ENCODE peak calls at places on chromosome 1, in five cellular contexts. C, P, J, Y and H are unnamed samples.
A peak's percentile ranks its signal among the peaks of the same experiment; 100 is the strongest.

GRCh38 chr1:190320952-190321351 is 156.7 kb downstream of the BRINP3 start:
- DNase-seq in Y (no peak), C (no peak), J (no peak), P (no peak), H (no peak)

GRCh38 chr1:11156441-11156840 is 32.7 kb upstream of the ANGPTL7 start:
- DNase-seq in C (no peak), Y (no peak), J (no peak), P (no peak), H (no peak)

GRCh38 chr1:218347316-218347712 is 2.2 kb downstream of the TGFB2 start:
- DNase-seq in C (no peak), P (no peak), J (no peak), Y (no peak), H (no peak)

GRCh38 chr1:39919545-39919944 is 17.8 kb upstream of the MYCL start:
- DNase-seq in Y (no peak), J (peak; percentile 59), P (peak; percentile 45), C (peak; percentile 77), H (peak; percentile 73)

GRCh38 chr1:112706505-112707216 is at the start of gene RHOC:
- DNase-seq in P (peak; percentile 72), C (peak; percentile 80), Y (peak; percentile 41), J (peak; percentile 75), H (peak; percentile 81)

GRCh38 chr1:168572669-168573068 is 3.7 kb upstream of the XCL1 start:
- DNase-seq in P (no peak), C (no peak), J (no peak), Y (no peak), H (no peak)

GRCh38 chr1:235006816-235007215 is 121.8 kb downstream of the TOMM20 start:
- DNase-seq in Y (no peak), P (no peak), C (no peak), J (no peak), H (no peak)

GRCh38 chr1:67647036-67647798 is 37.8 kb upstream of the GADD45A start:
- DNase-seq in Y (no peak), P (no peak), C (no peak), J (peak; percentile 57), H (no peak)

GRCh38 chr1:178189814-178190213 is 95.9 kb downstream of the RASAL2 start:
- DNase-seq in Y (no peak), C (no peak), J (no peak), P (no peak), H (peak; percentile 0)

GRCh38 chr1:109877320-109877771 is 33.3 kb upstream of the CSF1 start:
- DNase-seq in Y (peak; percentile 65), P (peak; percentile 85), C (no peak), J (peak; percentile 63), H (no peak)

DNA sequence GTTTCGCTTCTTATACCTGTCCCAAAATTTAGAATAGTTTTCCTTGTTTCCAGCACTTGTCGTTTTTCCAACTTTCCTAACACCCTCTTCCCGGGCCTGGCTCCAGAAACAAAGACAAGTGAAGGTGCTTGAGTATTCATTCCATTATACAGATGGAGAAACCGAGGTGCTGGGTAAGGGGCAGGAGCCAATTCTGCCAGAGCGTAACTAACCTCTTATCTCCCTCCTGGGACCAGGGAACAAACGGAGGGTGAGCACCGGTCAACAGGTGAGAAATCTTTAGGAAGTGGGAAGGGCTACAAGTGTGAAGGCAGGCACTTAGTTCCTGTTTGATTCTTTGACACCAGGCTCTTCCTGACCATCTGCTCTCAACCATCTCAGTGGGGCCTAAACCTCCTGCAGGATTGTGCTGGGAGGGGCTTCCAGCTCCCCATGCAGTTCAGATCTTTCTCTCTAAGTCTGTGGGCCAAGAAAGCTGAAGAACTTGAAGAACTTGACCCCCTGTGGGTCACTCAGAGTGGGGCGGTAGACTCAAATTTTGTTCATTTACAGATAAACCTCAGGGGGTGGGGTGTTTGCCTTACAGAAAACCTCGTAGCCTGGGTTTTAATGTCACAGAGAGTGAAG is 8.7 kb downstream of the PLXNA2 start:
- DNase-seq in J (no peak), P (no peak), C (no peak), Y (no peak), H (no peak)
- TF ChIP-seq POLR2A in J (no peak), P (no peak), C (no peak), Y (no peak), H (no peak)

GRCh38 chr1:31576201-31576669 is at the start of gene TINAGL1:
- DNase-seq in C (no peak), P (peak; percentile 85), J (peak; percentile 79), Y (no peak), H (no peak)
- TF ChIP-seq POLR2A in C (no peak), P (peak; percentile 55), J (peak; percentile 89), Y (peak; percentile 41), H (no peak)

DNA sequence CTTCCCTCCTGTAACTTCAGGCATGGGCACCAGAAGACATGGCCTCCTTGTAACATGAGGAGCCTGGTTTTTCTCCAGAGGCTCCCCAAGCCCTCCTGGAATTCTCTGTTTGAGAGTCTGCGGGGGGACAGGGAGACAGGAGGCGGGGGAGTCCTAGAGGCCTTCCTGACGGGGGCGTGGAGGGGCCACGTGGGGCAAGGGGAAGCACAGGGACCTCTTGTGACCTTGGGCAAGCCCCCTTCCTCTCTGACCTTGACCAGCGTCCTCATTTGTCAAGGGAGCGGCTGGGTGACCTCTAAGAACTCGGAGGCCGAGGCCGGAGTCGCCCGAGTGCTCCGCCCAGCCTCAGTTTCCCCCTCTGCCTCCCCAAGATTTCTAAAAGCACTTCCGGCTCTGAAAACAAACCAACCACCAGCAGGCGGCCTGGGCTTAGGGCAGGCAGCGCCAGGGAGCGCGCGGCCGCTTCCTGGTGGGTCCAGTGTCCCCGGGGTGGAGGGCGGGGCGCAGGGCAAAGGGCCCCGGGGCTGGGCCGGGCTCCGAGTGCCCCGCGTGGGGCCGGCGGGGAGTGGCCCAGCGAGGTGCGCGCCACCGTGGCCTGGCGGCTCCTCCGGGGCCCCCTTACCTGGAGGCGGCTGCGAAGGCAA is 361 bp downstream of the TMCO4 start:
- DNase-seq in Y (peak; percentile 28), C (peak; percentile 55), J (peak; percentile 77), P (peak; percentile 73), H (no peak)
- TF ChIP-seq POLR2A in Y (no peak), C (no peak), J (peak; percentile 55), P (no peak), H (peak; percentile 60)

GRCh38 chr1:206535853-206536188 is 28.5 kb downstream of the RASSF5 start:
- DNase-seq in P (no peak), Y (no peak), C (no peak), J (peak; percentile 83), H (no peak)
- TF ChIP-seq POLR2A in P (no peak), Y (no peak), C (no peak), J (no peak), H (no peak)

GRCh38 chr1:93344886-93345632 is 648 bp upstream of the DR1 start:
- DNase-seq in C (no peak), P (no peak), Y (no peak), J (no peak), H (peak; percentile 7)

GRCh38 chr1:93347319-93347899 is 1.7 kb downstream of the DR1 start:
- DNase-seq in J (no peak), P (no peak), C (no peak), Y (no peak), H (no peak)

GRCh38 chr1:93346472-93346991 is 825 bp downstream of the DR1 start:
- DNase-seq in J (peak; percentile 12), Y (no peak), C (no peak), P (peak; percentile 24), H (peak; percentile 6)

GRCh38 chr1:93344484-93344883 is 1.2 kb upstream of the DR1 start:
- DNase-seq in C (no peak), J (no peak), Y (no peak), P (no peak), H (no peak)

GRCh38 chr1:93345633-93346471 is at the start of gene DR1:
- DNase-seq in Y (peak; percentile 81), P (peak; percentile 92), C (peak; percentile 84), J (peak; percentile 95), H (peak; percentile 89)
- TF ChIP-seq POLR2A in Y (peak; percentile 90), P (peak; percentile 65), C (peak; percentile 89), J (peak; percentile 97), H (peak; percentile 90)

GRCh38 chr1:226062558-226063361 is at the start of gene H3-3A:
- DNase-seq in C (peak; percentile 31), Y (peak; percentile 99), P (peak; percentile 96), J (peak; percentile 99), H (peak; percentile 80)
- TF ChIP-seq POLR2A in C (peak; percentile 86), Y (peak; percentile 98), P (peak; percentile 97), J (peak; percentile 99), H (peak; percentile 96)